ENCODE peak calls at places on chromosome 10, in nine cellular contexts. F is heart right ventricle; W is naive thymus-derived CD4-positive, alpha-beta T cell; U is mucosa of descending colon; J is left lung; P is tibial artery; R is small intestine; D is HAP-1; C is BE2C. S is an unnamed sample. For H3K36me3 and H3K4me1, the result is how much of the 10 kb centered on the place peaks cover.

GRCh38 chr10:118210276-118210675 is 131.8 kb downstream of the FAM204A start:
- DNase-seq in F (no peak), W (no peak), U (no peak), J (no peak), P (no peak), R (no peak), D (no peak), C (no peak), S (no peak)

GRCh38 chr10:54363390-54363789 is 437.6 kb downstream of the PCDH15 start:
- DNase-seq in F (no peak), W (no peak), U (no peak), J (no peak), P (no peak), R (no peak), D (no peak), C (no peak), S (no peak)

GRCh38 chr10:75994332-75995040 is 563.1 kb downstream of the LRMDA start:
- DNase-seq in F (no peak), W (no peak), U (no peak), J (no peak), P (no peak), R (no peak), D (no peak), C (no peak), S (no peak)

GRCh38 chr10:78332013-78332412 is 298.4 kb downstream of the RPS24 start:
- DNase-seq in F (no peak), W (no peak), U (no peak), J (no peak), P (peak), R (no peak), D (no peak), C (no peak), S (no peak)

GRCh38 chr10:133274751-133275682 is 1.7 kb downstream of the ADAM8 start:
- DNase-seq in F (no peak), W (peak), U (peak), J (peak), P (no peak), R (peak), D (no peak), C (no peak), S (no peak)

GRCh38 chr10:91708174-91708861 is 75.4 kb upstream of the PPP1R3C start:
- DNase-seq in F (no peak), W (no peak), U (no peak), J (no peak), P (no peak), R (no peak), D (no peak), C (no peak), S (no peak)

GRCh38 chr10:103548581-103549348 is 55.3 kb downstream of the NEURL1 start:
- DNase-seq in F (no peak), W (no peak), U (peak), J (no peak), P (peak), R (peak), D (no peak), C (no peak), S (peak)

GRCh38 chr10:16944081-16944922 is 127.1 kb upstream of the RSU1 start:
- DNase-seq in F (peak), W (no peak), U (no peak), J (no peak), P (no peak), R (no peak), D (no peak), C (no peak), S (no peak)

GRCh38 chr10:101693701-101694055 is 1.3 kb downstream of the FBXW4 start:
- DNase-seq in F (peak), W (no peak), U (no peak), J (no peak), P (no peak), R (peak), D (peak), C (peak), S (no peak)

GRCh38 chr10:103745264-103746247 is 109.8 kb downstream of the SH3PXD2A start:
- DNase-seq in F (no peak), W (no peak), U (peak), J (peak), P (no peak), R (peak), D (no peak), C (no peak), S (no peak)

GRCh38 chr10:12603766-12604470 is 254.6 kb downstream of the CAMK1D start:
- DNase-seq in F (no peak), W (no peak), U (no peak), J (no peak), P (no peak), R (peak), D (no peak), C (no peak), S (no peak)

GRCh38 chr10:45501791-45502190 is 127.8 kb downstream of the ALOX5 start:
- DNase-seq in F (no peak), W (no peak), U (no peak), J (no peak), P (no peak), R (no peak), D (no peak), C (no peak), S (no peak)

GRCh38 chr10:17854044-17854652 is 45.0 kb downstream of the MRC1 start:
- DNase-seq in F (no peak), W (no peak), U (no peak), J (no peak), P (no peak), R (no peak), D (no peak), C (no peak), S (no peak)

GRCh38 chr10:95784279-95784913 is 28.4 kb downstream of the ENTPD1 start:
- DNase-seq in F (no peak), W (no peak), U (no peak), J (no peak), P (peak), R (no peak), D (no peak), C (no peak), S (no peak)

GRCh38 chr10:90138844-90139243 is 437.5 kb downstream of the KIF20B start:
- DNase-seq in F (no peak), W (no peak), U (no peak), J (no peak), P (no peak), R (no peak), D (peak), C (no peak), S (no peak)

GRCh38 chr10:79260803-79261740 is 86.2 kb upstream of the PPIF start:
- DNase-seq in F (no peak), W (no peak), U (no peak), J (no peak), P (no peak), R (no peak), D (no peak), C (peak), S (no peak)

GRCh38 chr10:104049497-104050250 is 36.0 kb downstream of the COL17A1 start:
- DNase-seq in F (no peak), W (no peak), U (no peak), J (no peak), P (no peak), R (peak), D (no peak), C (no peak), S (no peak)

GRCh38 chr10:126895214-126895781 is 9.9 kb upstream of the DOCK1 start:
- DNase-seq in F (no peak), W (no peak), U (no peak), J (no peak), P (no peak), R (peak), D (no peak), C (no peak), S (no peak)

GRCh38 chr10:43252166-43252784 is 14.6 kb downstream of the RASGEF1A start:
- DNase-seq in F (no peak), W (no peak), U (peak), J (peak), P (peak), R (no peak), D (no peak), C (peak), S (peak)

GRCh38 chr10:102230264-102230860 is 4.3 kb downstream of the ELOVL3 start:
- DNase-seq in F (peak), W (no peak), U (peak), J (peak), P (no peak), R (no peak), D (no peak), C (peak), S (peak)

GRCh38 chr10:71314694-71315225 is 4.3 kb upstream of the SLC29A3 start:
- DNase-seq in F (no peak), W (no peak), U (no peak), J (no peak), P (no peak), R (no peak), D (no peak), C (no peak), S (no peak)

GRCh38 chr10:97713828-97714400 is 384 bp downstream of the MARVELD1 start:
- DNase-seq in F (peak), W (peak), U (peak), J (peak), P (peak), R (peak), D (peak), C (peak), S (no peak)

GRCh38 chr10:113589225-113589770 is 36.4 kb downstream of the HABP2 start:
- DNase-seq in F (no peak), W (no peak), U (no peak), J (no peak), P (no peak), R (no peak), D (no peak), C (no peak), S (no peak)

GRCh38 chr10:69385454-69386350 is 31.0 kb downstream of the TACR2 start:
- DNase-seq in F (no peak), W (no peak), U (no peak), J (no peak), P (no peak), R (no peak), D (no peak), C (no peak), S (no peak)

GRCh38 chr10:69384320-69384719 is 32.4 kb downstream of the TACR2 start:
- DNase-seq in F (no peak), W (no peak), U (no peak), J (no peak), P (no peak), R (no peak), D (no peak), C (no peak), S (no peak)

GRCh38 chr10:69389827-69390490 is 26.8 kb downstream of the TACR2 start:
- DNase-seq in F (peak), W (no peak), U (no peak), J (peak), P (no peak), R (no peak), D (no peak), C (no peak), S (no peak)

GRCh38 chr10:69388488-69388887 is 28.2 kb downstream of the TACR2 start:
- DNase-seq in F (no peak), W (no peak), U (no peak), J (no peak), P (no peak), R (no peak), D (no peak), C (no peak), S (no peak)

DNA sequence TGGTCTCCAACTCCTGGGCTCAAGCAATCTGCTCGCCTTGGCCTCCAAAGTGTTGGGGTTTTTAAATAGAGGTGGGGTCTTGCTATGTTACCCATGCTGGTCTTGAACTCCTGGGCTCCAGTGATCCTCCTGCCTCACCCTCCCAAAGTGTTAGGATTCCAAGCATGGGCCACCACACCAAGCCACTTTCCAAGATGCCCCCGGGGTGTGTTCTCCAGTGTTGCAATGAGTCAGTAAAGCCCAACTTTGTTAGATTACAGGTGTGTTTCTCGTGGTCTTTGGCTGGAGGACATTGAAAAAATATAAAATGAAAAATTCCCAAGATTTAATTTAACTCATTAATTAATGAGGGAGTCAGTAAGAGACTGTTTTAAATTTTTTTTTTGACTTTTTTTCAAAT is 29.2 kb downstream of the TACR2 start:
- DNase-seq in F (no peak), W (no peak), U (no peak), J (no peak), P (no peak), R (no peak), D (no peak), C (no peak), S (no peak)
- H3K36me3 ChIP-seq in F (under half), W (under half), U (under half), J (half or more), P (half or more), R (under half), D (under half), C (half or more), S (half or more)

GRCh38 chr10:60663850-60664249 is 114.4 kb upstream of the CDK1 start:
- DNase-seq in F (no peak), W (no peak), U (no peak), J (peak), P (no peak), R (no peak), D (no peak), C (no peak), S (no peak)
- H3K4me1 ChIP-seq in F (under half), W (under half), U (under half), J (under half), P (under half), R (under half), D (under half), C (under half), S (under half)

DNA sequence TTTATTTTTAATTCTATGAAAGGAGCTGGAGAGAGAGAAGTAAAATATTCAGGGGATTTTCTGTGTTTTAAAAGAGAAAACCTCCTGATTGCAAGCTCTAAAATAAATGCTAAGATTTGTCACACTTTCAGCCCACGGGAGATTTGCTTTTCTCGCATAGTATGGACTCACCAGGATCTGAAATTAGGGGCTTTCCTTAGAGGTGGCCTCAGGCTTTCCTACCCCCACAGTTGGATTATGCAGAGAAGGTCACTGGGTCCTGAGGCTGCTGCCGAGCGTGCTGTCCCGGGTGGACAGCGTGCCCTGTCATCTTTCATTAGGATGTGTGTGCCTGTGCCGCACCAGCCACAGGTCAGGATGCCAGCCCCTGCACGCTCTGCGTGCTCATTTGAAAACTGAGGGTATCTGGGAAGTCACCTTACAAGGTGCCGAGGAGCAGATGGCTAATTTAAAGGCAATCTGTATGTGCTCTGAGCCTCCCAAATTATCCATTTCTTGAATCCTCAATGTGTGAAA is 258.9 kb downstream of the CELF2 start:
- DNase-seq in F (no peak), W (no peak), U (no peak), J (peak), P (no peak), R (no peak), D (no peak), C (no peak), S (no peak)
- H3K36me3 ChIP-seq in F (under half), W (under half), U (under half), J (half or more), P (under half), R (under half), D (under half), C (under half), S (half or more)

GRCh38 chr10:132112611-132113010 is 46.9 kb downstream of the JAKMIP3 start:
- DNase-seq in F (no peak), W (no peak), U (no peak), J (peak), P (no peak), R (no peak), D (no peak), C (no peak), S (no peak)
- H3K4me1 ChIP-seq in F (under half), W (under half), U (under half), J (under half), P (under half), R (under half), D (under half), C (under half), S (under half)

GRCh38 chr10:14540611-14541010 is 209.9 kb upstream of the FRMD4A start:
- DNase-seq in F (no peak), W (no peak), U (no peak), J (no peak), P (no peak), R (no peak), D (no peak), C (no peak), S (no peak)
- H3K36me3 ChIP-seq in F (under half), W (under half), U (under half), J (under half), P (under half), R (under half), D (under half), C (under half), S (under half)